ENCODE peak calls at places on chromosome 12, in six cellular contexts. I is activated CD4-positive, alpha-beta T cell treated with anti-CD3 and anti-CD28 coated beads, Interleukin-2, amount 10 ng/mL, durations not matched to agents 7 days and 5 days; M is putamen; F is NCI-H510A treated with DMSO at 0.1 percent for 48 hours; L is M059J; D is HL-60. Q is an unnamed sample.

GRCh38 chr12:25152055-25152454 is 42.9 kb downstream of the DNAI7 start:
- DNase-seq in M (no peak), D (no peak), L (no peak), F (no peak), I (no peak), Q (no peak)

GRCh38 chr12:110149104-110149660 is 25.0 kb downstream of the IFT81 start:
- DNase-seq in D (no peak), M (no peak), F (no peak), I (peak; percentile 29), L (no peak), Q (no peak)

GRCh38 chr12:27732281-27732680 is 21.6 kb downstream of the MRPS35 start:
- DNase-seq in L (no peak), I (peak; percentile 22), F (no peak), D (no peak), M (no peak), Q (peak; percentile 70)

GRCh38 chr12:104600790-104601739 is 144.3 kb downstream of the CHST11 start:
- DNase-seq in F (no peak), L (no peak), M (no peak), D (no peak), I (no peak), Q (no peak)

GRCh38 chr12:57724936-57725740 is 13.4 kb downstream of the AGAP2 start:
- DNase-seq in L (no peak), D (no peak), F (no peak), I (peak; percentile 4), M (no peak), Q (no peak)

GRCh38 chr12:32502693-32503510 is 103.5 kb downstream of the FGD4 start:
- DNase-seq in F (no peak), D (no peak), L (no peak), M (no peak), I (no peak), Q (no peak)

GRCh38 chr12:51639361-51639760 is 48.3 kb downstream of the SCN8A start:
- DNase-seq in D (no peak), M (no peak), L (peak; percentile 16), F (no peak), I (no peak), Q (no peak)

GRCh38 chr12:12376636-12377448 is 20.0 kb downstream of the BORCS5 start:
- DNase-seq in F (peak; percentile 82), L (peak; percentile 82), D (peak; percentile 52), I (peak; percentile 60), M (peak; percentile 79), Q (peak; percentile 55)

GRCh38 chr12:76621582-76622024 is 62.0 kb upstream of the OSBPL8 start:
- DNase-seq in F (peak; percentile 98), I (peak; percentile 74), M (peak; percentile 61), D (peak; percentile 25), L (peak; percentile 74), Q (peak; percentile 59)

GRCh38 chr12:118645219-118645618 is 268.9 kb downstream of the SUDS3 start:
- DNase-seq in D (no peak), L (peak; percentile 12), F (no peak), I (peak; percentile 18), M (no peak), Q (no peak)

GRCh38 chr12:115964626-115965025 is 312.9 kb downstream of the MED13L start:
- DNase-seq in F (no peak), D (no peak), I (peak; percentile 41), L (no peak), M (no peak), Q (no peak)

GRCh38 chr12:110579239-110579888 is 3.8 kb downstream of the PPTC7 start:
- DNase-seq in I (peak; percentile 22), L (no peak), D (no peak), F (no peak), M (no peak), Q (no peak)

GRCh38 chr12:71045781-71046180 is 112.0 kb downstream of the TSPAN8 start:
- DNase-seq in D (no peak), M (no peak), I (no peak), L (no peak), F (no peak), Q (no peak)

GRCh38 chr12:89244536-89244935 is 107.8 kb downstream of the DUSP6 start:
- DNase-seq in D (no peak), F (no peak), L (no peak), M (no peak), I (peak; percentile 60), Q (no peak)

GRCh38 chr12:116864371-116865160 is 16.7 kb downstream of the HRK start:
- DNase-seq in F (no peak), L (peak; percentile 79), I (no peak), D (no peak), M (no peak), Q (no peak)

GRCh38 chr12:65755596-65755978 is 68.7 kb upstream of the HMGA2 start:
- DNase-seq in M (no peak), F (no peak), D (no peak), I (no peak), L (no peak), Q (no peak)